ENCODE peak calls at places on chromosome 14, in nine cellular contexts. One of them, this sample, is unnamed.

GRCh38 chr14:77279719-77280118 is 8.7 kb upstream of the NGB start:
- DNase-seq in NCI-H2081: no peak
- DNase-seq in fibroblast of the conjunctiva: no peak
- DNase-seq in HuH-7.5: no peak
- DNase-seq in tibial artery: no peak
- DNase-seq in non-pigmented ciliary epithelial cell: no peak
- DNase-seq in stimulated activated CD8-positive, alpha-beta memory T cell treated with anti-CD3 and anti-CD28 coated beads, Interleukin-4, amount 100 ng/mL, for 4 hours: no peak
- DNase-seq in AG09309: no peak
- DNase-seq in omental fat pad: no peak
- DNase-seq in this sample: no peak

GRCh38 chr14:59199205-59199604 is 10.7 kb downstream of the DAAM1 start:
- DNase-seq in NCI-H2081: no peak
- DNase-seq in fibroblast of the conjunctiva: no peak
- DNase-seq in HuH-7.5: no peak
- DNase-seq in tibial artery: no peak
- DNase-seq in non-pigmented ciliary epithelial cell: no peak
- DNase-seq in stimulated activated CD8-positive, alpha-beta memory T cell treated with anti-CD3 and anti-CD28 coated beads, Interleukin-4, amount 100 ng/mL, for 4 hours: no peak
- DNase-seq in AG09309: no peak
- DNase-seq in omental fat pad: no peak
- DNase-seq in this sample: no peak

GRCh38 chr14:88503754-88504406 is 50.9 kb downstream of the PTPN21 start:
- DNase-seq in NCI-H2081: no peak
- DNase-seq in fibroblast of the conjunctiva: no peak
- DNase-seq in HuH-7.5: no peak
- DNase-seq in tibial artery: no peak
- DNase-seq in non-pigmented ciliary epithelial cell: no peak
- DNase-seq in stimulated activated CD8-positive, alpha-beta memory T cell treated with anti-CD3 and anti-CD28 coated beads, Interleukin-4, amount 100 ng/mL, for 4 hours: no peak
- DNase-seq in AG09309: no peak
- DNase-seq in omental fat pad: no peak
- DNase-seq in this sample: no peak

GRCh38 chr14:97329701-97330100 is 532.5 kb downstream of the VRK1 start:
- DNase-seq in NCI-H2081: no peak
- DNase-seq in fibroblast of the conjunctiva: no peak
- DNase-seq in HuH-7.5: no peak
- DNase-seq in tibial artery: no peak
- DNase-seq in non-pigmented ciliary epithelial cell: no peak
- DNase-seq in stimulated activated CD8-positive, alpha-beta memory T cell treated with anti-CD3 and anti-CD28 coated beads, Interleukin-4, amount 100 ng/mL, for 4 hours: no peak
- DNase-seq in AG09309: no peak
- DNase-seq in omental fat pad: no peak
- DNase-seq in this sample: no peak

GRCh38 chr14:33317675-33318074 is 379.0 kb downstream of the NPAS3 start:
- DNase-seq in NCI-H2081: no peak
- DNase-seq in fibroblast of the conjunctiva: no peak
- DNase-seq in HuH-7.5: no peak
- DNase-seq in tibial artery: no peak
- DNase-seq in non-pigmented ciliary epithelial cell: no peak
- DNase-seq in stimulated activated CD8-positive, alpha-beta memory T cell treated with anti-CD3 and anti-CD28 coated beads, Interleukin-4, amount 100 ng/mL, for 4 hours: no peak
- DNase-seq in AG09309: no peak
- DNase-seq in omental fat pad: no peak
- DNase-seq in this sample: no peak

GRCh38 chr14:36450550-36450949 is 69.5 kb downstream of the NKX2-1 start:
- DNase-seq in NCI-H2081: no peak
- DNase-seq in fibroblast of the conjunctiva: no peak
- DNase-seq in HuH-7.5: no peak
- DNase-seq in tibial artery: no peak
- DNase-seq in non-pigmented ciliary epithelial cell: no peak
- DNase-seq in stimulated activated CD8-positive, alpha-beta memory T cell treated with anti-CD3 and anti-CD28 coated beads, Interleukin-4, amount 100 ng/mL, for 4 hours: no peak
- DNase-seq in AG09309: no peak
- DNase-seq in omental fat pad: no peak
- DNase-seq in this sample: no peak

GRCh38 chr14:23346693-23347405 is 5.8 kb downstream of the SLC22A17 start:
- DNase-seq in NCI-H2081: no peak
- DNase-seq in fibroblast of the conjunctiva: no peak
- DNase-seq in HuH-7.5: no peak
- DNase-seq in tibial artery: no peak
- DNase-seq in non-pigmented ciliary epithelial cell: no peak
- DNase-seq in stimulated activated CD8-positive, alpha-beta memory T cell treated with anti-CD3 and anti-CD28 coated beads, Interleukin-4, amount 100 ng/mL, for 4 hours: no peak
- DNase-seq in AG09309: no peak
- DNase-seq in omental fat pad: no peak
- DNase-seq in this sample: no peak

GRCh38 chr14:94298130-94298529 is 5.1 kb upstream of the SERPINA10 start:
- DNase-seq in NCI-H2081: no peak
- DNase-seq in fibroblast of the conjunctiva: no peak
- DNase-seq in HuH-7.5: no peak
- DNase-seq in tibial artery: no peak
- DNase-seq in non-pigmented ciliary epithelial cell: no peak
- DNase-seq in stimulated activated CD8-positive, alpha-beta memory T cell treated with anti-CD3 and anti-CD28 coated beads, Interleukin-4, amount 100 ng/mL, for 4 hours: no peak
- DNase-seq in AG09309: no peak
- DNase-seq in omental fat pad: no peak
- DNase-seq in this sample: no peak

GRCh38 chr14:77184396-77185092 is 2.9 kb downstream of the TMEM63C start:
- DNase-seq in NCI-H2081: no peak
- DNase-seq in fibroblast of the conjunctiva: no peak
- DNase-seq in HuH-7.5: no peak
- DNase-seq in tibial artery: no peak
- DNase-seq in non-pigmented ciliary epithelial cell: no peak
- DNase-seq in stimulated activated CD8-positive, alpha-beta memory T cell treated with anti-CD3 and anti-CD28 coated beads, Interleukin-4, amount 100 ng/mL, for 4 hours: no peak
- DNase-seq in AG09309: no peak
- DNase-seq in omental fat pad: no peak
- DNase-seq in this sample: peak; percentile 87

GRCh38 chr14:90475298-90475697 is 78.5 kb downstream of the CALM1 start:
- DNase-seq in NCI-H2081: no peak
- DNase-seq in fibroblast of the conjunctiva: no peak
- DNase-seq in HuH-7.5: no peak
- DNase-seq in tibial artery: no peak
- DNase-seq in non-pigmented ciliary epithelial cell: no peak
- DNase-seq in stimulated activated CD8-positive, alpha-beta memory T cell treated with anti-CD3 and anti-CD28 coated beads, Interleukin-4, amount 100 ng/mL, for 4 hours: no peak
- DNase-seq in AG09309: no peak
- DNase-seq in omental fat pad: no peak
- DNase-seq in this sample: no peak

GRCh38 chr14:22088614-22089359 is 415.2 kb upstream of the OR4E1 start:
- DNase-seq in NCI-H2081: no peak
- DNase-seq in fibroblast of the conjunctiva: no peak
- DNase-seq in HuH-7.5: no peak
- DNase-seq in tibial artery: no peak
- DNase-seq in non-pigmented ciliary epithelial cell: peak; percentile 5
- DNase-seq in stimulated activated CD8-positive, alpha-beta memory T cell treated with anti-CD3 and anti-CD28 coated beads, Interleukin-4, amount 100 ng/mL, for 4 hours: no peak
- DNase-seq in AG09309: no peak
- DNase-seq in omental fat pad: no peak
- DNase-seq in this sample: no peak

GRCh38 chr14:92575061-92575772 is 61.6 kb downstream of the RIN3 start:
- DNase-seq in NCI-H2081: no peak
- DNase-seq in fibroblast of the conjunctiva: no peak
- DNase-seq in HuH-7.5: no peak
- DNase-seq in tibial artery: no peak
- DNase-seq in non-pigmented ciliary epithelial cell: no peak
- DNase-seq in stimulated activated CD8-positive, alpha-beta memory T cell treated with anti-CD3 and anti-CD28 coated beads, Interleukin-4, amount 100 ng/mL, for 4 hours: no peak
- DNase-seq in AG09309: no peak
- DNase-seq in omental fat pad: no peak
- DNase-seq in this sample: no peak

GRCh38 chr14:36020120-36021029 is 156.1 kb downstream of the PTCSC3 start:
- DNase-seq in NCI-H2081: peak; percentile 70
- DNase-seq in fibroblast of the conjunctiva: no peak
- DNase-seq in HuH-7.5: no peak
- DNase-seq in tibial artery: no peak
- DNase-seq in non-pigmented ciliary epithelial cell: no peak
- DNase-seq in stimulated activated CD8-positive, alpha-beta memory T cell treated with anti-CD3 and anti-CD28 coated beads, Interleukin-4, amount 100 ng/mL, for 4 hours: no peak
- DNase-seq in AG09309: no peak
- DNase-seq in omental fat pad: no peak
- DNase-seq in this sample: no peak

GRCh38 chr14:52327374-52328226 is 13.5 kb downstream of the PTGER2 start:
- DNase-seq in NCI-H2081: no peak
- DNase-seq in fibroblast of the conjunctiva: no peak
- DNase-seq in HuH-7.5: no peak
- DNase-seq in tibial artery: no peak
- DNase-seq in non-pigmented ciliary epithelial cell: no peak
- DNase-seq in stimulated activated CD8-positive, alpha-beta memory T cell treated with anti-CD3 and anti-CD28 coated beads, Interleukin-4, amount 100 ng/mL, for 4 hours: no peak
- DNase-seq in AG09309: no peak
- DNase-seq in omental fat pad: no peak
- DNase-seq in this sample: no peak

GRCh38 chr14:93014038-93015023 is 91.4 kb downstream of the CHGA start:
- DNase-seq in NCI-H2081: no peak
- DNase-seq in fibroblast of the conjunctiva: no peak
- DNase-seq in HuH-7.5: no peak
- DNase-seq in tibial artery: no peak
- DNase-seq in non-pigmented ciliary epithelial cell: no peak
- DNase-seq in stimulated activated CD8-positive, alpha-beta memory T cell treated with anti-CD3 and anti-CD28 coated beads, Interleukin-4, amount 100 ng/mL, for 4 hours: no peak
- DNase-seq in AG09309: no peak
- DNase-seq in omental fat pad: no peak
- DNase-seq in this sample: no peak

GRCh38 chr14:24335461-24336146 is 733 bp upstream of the ADCY4 start:
- DNase-seq in NCI-H2081: no peak
- DNase-seq in fibroblast of the conjunctiva: no peak
- DNase-seq in HuH-7.5: no peak
- DNase-seq in tibial artery: no peak
- DNase-seq in non-pigmented ciliary epithelial cell: no peak
- DNase-seq in stimulated activated CD8-positive, alpha-beta memory T cell treated with anti-CD3 and anti-CD28 coated beads, Interleukin-4, amount 100 ng/mL, for 4 hours: no peak
- DNase-seq in AG09309: no peak
- DNase-seq in omental fat pad: no peak
- DNase-seq in this sample: no peak

GRCh38 chr14:69643430-69644200 is 32.2 kb downstream of the SUSD6 start:
- DNase-seq in NCI-H2081: peak; percentile 95
- DNase-seq in fibroblast of the conjunctiva: no peak
- DNase-seq in HuH-7.5: peak; percentile 38
- DNase-seq in tibial artery: no peak
- DNase-seq in non-pigmented ciliary epithelial cell: no peak
- DNase-seq in stimulated activated CD8-positive, alpha-beta memory T cell treated with anti-CD3 and anti-CD28 coated beads, Interleukin-4, amount 100 ng/mL, for 4 hours: peak; percentile 64
- DNase-seq in AG09309: no peak
- DNase-seq in omental fat pad: peak; percentile 64
- DNase-seq in this sample: peak; percentile 79

GRCh38 chr14:21384494-21384851 is 654 bp upstream of the SUPT16H start:
- DNase-seq in NCI-H2081: no peak
- DNase-seq in fibroblast of the conjunctiva: no peak
- DNase-seq in HuH-7.5: no peak
- DNase-seq in tibial artery: no peak
- DNase-seq in non-pigmented ciliary epithelial cell: no peak
- DNase-seq in stimulated activated CD8-positive, alpha-beta memory T cell treated with anti-CD3 and anti-CD28 coated beads, Interleukin-4, amount 100 ng/mL, for 4 hours: no peak
- DNase-seq in AG09309: no peak
- DNase-seq in omental fat pad: no peak
- DNase-seq in this sample: no peak

This sample was measured in breast epithelium.